ENCODE peak calls at places on chromosomes 12 and 14, in four cellular contexts. I is K562, F is HepG2, K is GM12878. A is an unnamed sample.
A peak's percentile ranks its signal among the peaks of the same experiment; 100 is the strongest.

GRCh38 chr14:81400852-81401251 is 728 bp upstream of the STON2 start:
- DNase-seq in I (no peak), K (no peak), F (no peak), A (peak; percentile 17)

GRCh38 chr14:101495827-101496778 is 65.2 kb upstream of the DIO3 start:
- DNase-seq in F (peak; percentile 9), K (no peak), I (no peak), A (no peak)

GRCh38 chr14:76678244-76678643 is 83.0 kb upstream of the VASH1 start:
- DNase-seq in K (no peak), F (no peak), I (no peak), A (no peak)

GRCh38 chr12:124479680-124480468 is 87.5 kb downstream of the NCOR2 start:
- DNase-seq in F (no peak), K (no peak), I (no peak), A (no peak)

GRCh38 chr12:57129311-57130288 is 1.3 kb downstream of the LRP1 start:
- DNase-seq in I (no peak), F (no peak), K (no peak), A (no peak)

GRCh38 chr12:34405286-34406227 is 383.3 kb downstream of the ALG10 start:
- DNase-seq in I (peak; percentile 1), F (no peak), K (no peak), A (no peak)

GRCh38 chr14:91225025-91225424 is 19.5 kb downstream of the GPR68 start:
- DNase-seq in F (no peak), I (no peak), K (no peak), A (no peak)

GRCh38 chr12:43976027-43976426 is 140.1 kb downstream of the TMEM117 start:
- DNase-seq in I (no peak), F (no peak), K (no peak), A (no peak)

GRCh38 chr12:108861878-108862587 is 4.7 kb upstream of the SSH1 start:
- DNase-seq in K (no peak), I (no peak), F (no peak), A (no peak)

GRCh38 chr12:57276935-57277563 is 26.1 kb upstream of the STAC3 start:
- DNase-seq in K (no peak), I (peak; percentile 52), F (peak; percentile 21), A (peak; percentile 34)

GRCh38 chr12:32264995-32265394 is 134.4 kb upstream of the FGD4 start:
- DNase-seq in I (no peak), K (no peak), F (no peak), A (no peak)

GRCh38 chr12:49559011-49559675 is 8.8 kb downstream of the MCRS1 start:
- DNase-seq in F (no peak), K (no peak), I (no peak), A (no peak)

GRCh38 chr12:92038476-92038875 is 107.2 kb downstream of the BTG1 start:
- DNase-seq in K (no peak), I (no peak), F (no peak), A (no peak)

GRCh38 chr14:32224731-32225377 is 21.8 kb upstream of the RNU6-8 start:
- DNase-seq in I (peak; percentile 28), K (no peak), F (peak; percentile 68), A (peak; percentile 68)

GRCh38 chr12:59708059-59708458 is 112.2 kb downstream of the SLC16A7 start:
- DNase-seq in K (no peak), F (no peak), I (no peak), A (no peak)

GRCh38 chr14:44963775-44964380 is 1.9 kb downstream of the TOGARAM1 start:
- DNase-seq in K (no peak), I (no peak), F (peak; percentile 41), A (no peak)
- TF ChIP-seq ESRRA in K (no peak), I (no peak), F (no peak), A (no peak)

DNA sequence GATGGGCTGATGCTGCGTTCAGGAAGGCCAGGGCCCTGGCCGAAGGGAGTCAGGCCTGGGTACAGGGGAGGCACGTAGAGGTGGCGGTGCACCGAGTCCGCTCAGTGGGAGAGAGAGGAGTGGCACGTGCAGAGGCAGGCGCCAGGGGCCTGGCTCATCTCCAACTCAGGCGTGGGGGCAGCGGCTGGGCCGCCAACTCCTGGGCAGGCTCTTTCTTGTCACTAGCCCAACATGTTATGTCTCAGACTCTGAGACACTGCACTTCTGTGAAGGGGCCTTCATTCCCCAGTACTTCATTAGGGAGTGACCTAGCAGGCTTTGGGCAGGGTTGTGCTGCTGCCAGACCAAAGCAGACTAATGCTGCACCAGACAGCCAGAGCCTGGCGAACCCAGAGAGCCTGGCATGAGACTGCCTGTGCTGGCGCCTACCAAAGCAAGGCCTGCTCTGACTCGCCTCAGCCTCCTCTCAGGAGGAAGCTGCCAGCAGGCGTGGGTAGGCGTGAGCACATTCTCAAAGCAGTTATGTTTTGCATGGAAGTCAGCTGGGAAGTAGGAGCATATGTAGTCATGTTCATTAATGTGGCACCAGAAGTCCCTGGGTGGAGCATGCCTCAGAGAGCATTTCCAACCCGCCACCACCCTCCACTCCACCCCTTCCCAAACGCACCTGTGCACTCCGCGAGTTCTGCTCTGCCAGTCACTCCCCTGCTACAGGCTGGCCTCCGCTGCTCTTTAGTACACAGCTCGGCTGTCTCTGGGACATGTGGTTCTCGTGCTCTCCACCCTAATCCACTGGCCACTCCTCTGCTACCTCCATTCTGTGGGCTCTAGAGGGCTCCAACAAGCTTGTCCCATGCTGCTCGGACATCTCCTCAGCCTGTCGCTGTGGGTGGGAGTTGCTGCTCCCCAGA is 9.7 kb downstream of the CKB start:
- DNase-seq in F (no peak), I (no peak), K (no peak), A (no peak)
- TF ChIP-seq POLR2A in F (no peak), I (no peak), K (no peak), A (no peak)

DNA sequence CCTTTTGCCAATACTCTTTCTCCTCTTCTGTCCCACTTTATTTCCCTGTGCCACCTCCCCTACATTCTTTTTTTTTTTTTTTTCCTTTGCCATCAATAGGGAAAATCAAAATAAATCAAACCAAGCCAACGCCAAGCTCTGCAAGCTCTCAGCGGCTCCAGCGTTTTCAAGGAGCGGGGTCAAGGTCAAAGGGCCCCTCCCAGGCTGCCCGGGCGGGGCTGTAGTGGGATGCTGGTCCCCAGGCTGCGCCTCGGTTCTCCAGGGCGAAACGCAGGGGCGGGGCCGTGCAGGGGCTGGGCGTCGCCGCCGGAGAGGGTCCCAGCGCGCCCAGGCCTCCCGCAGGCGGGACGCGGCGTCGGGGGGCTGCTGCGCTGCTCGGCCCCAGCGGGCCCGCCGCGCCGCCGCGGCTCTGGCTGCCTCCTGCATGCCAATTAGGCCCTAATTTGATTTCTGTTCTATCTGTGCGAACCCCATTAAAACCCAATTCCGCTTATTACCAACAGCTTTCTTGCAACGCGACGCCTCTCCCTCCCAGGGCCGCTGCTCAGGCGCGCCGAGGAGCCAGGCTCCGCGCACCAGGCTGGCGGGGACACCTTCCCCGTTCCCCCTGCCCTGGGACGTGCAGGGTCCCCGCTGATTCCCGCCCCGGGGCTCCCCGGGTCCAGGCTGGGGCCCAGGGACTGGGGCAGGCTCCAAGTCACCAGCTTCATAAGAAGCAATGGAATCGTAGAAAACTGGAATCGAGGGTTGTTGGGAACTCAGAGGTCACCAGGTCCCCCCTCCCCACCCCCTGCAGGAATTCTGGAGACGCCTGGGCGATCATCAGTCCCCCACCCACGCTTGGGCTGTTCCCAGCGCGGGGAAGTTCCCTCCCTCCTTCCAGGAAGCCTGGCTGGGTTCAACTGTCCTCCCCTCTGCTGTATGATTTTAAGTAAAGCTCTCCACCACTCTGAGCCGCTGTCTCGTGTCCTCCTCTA is 50.7 kb upstream of the MAP1LC3B2 start:
- DNase-seq in F (no peak), K (no peak), I (peak; percentile 78), A (peak; percentile 53)
- TF ChIP-seq ESRRA in F (no peak), K (no peak), I (peak; percentile 92), A (no peak)

GRCh38 chr12:67070604-67071003 is 198.6 kb upstream of the CAND1 start:
- DNase-seq in I (no peak), K (no peak), F (no peak), A (no peak)

GRCh38 chr12:67068204-67068731 is 200.9 kb upstream of the CAND1 start:
- DNase-seq in I (no peak), K (no peak), F (no peak), A (peak; percentile 29)

GRCh38 chr12:67068773-67069450 is 200.2 kb upstream of the CAND1 start:
- DNase-seq in F (peak; percentile 3), K (no peak), I (peak; percentile 24), A (peak; percentile 67)

GRCh38 chr12:67070307-67070600 is 198.9 kb upstream of the CAND1 start:
- DNase-seq in F (no peak), I (no peak), K (no peak), A (no peak)

DNA sequence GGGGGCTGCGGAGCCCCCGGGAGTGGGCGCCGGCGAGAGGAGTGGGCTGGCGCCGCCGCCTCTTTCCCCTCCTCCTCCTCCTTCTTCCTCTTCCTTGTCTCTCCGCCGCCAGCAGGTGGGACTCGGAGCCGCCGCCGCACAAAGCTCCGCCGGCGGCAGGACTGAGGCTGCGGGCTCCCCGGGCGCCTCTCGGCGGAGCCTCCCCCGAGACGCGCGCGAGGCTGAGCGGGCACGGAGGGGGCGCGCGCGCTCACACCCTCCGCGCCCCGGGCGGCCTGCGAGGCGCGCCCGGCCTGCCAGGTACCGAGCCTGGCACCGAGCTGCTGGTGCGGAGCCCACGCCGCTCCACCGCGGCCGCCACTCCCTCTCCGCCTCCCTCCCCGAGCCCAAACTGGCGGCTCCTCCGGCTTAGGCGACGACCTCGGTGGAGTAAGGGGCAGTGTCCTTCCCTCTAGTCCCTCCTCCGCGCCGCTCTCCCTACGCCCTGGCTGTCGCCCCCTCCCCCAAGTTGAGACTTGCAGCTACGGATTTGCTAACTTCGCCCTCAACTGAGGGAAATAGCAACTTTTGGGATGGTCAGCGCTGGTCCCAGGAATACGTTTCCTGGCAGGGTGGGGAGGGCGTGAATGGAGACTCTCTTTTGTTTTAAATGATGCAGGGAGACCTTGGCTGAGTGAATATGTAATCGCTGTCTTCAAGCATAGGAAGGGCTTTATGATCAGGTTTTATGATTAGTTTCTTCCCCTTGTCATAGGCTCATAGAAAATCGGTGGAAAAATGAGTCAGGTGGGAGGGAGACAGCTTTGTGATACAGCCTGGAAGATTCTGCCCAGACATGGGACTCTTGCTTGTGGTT is 199.5 kb upstream of the CAND1 start:
- DNase-seq in I (peak; percentile 11), F (peak; percentile 3), K (no peak), A (peak; percentile 52)
- TF ChIP-seq POLR2A in I (no peak), F (no peak), K (no peak), A (peak; percentile 52)

GRCh38 chr14:68878908-68879307 is 86.0 kb upstream of the ZFP36L1 start:
- DNase-seq in F (no peak), K (no peak), I (no peak), A (no peak)
- TF ChIP-seq ESRRA in F (no peak), K (no peak), I (no peak), A (no peak)

A was measured in A549.